ENCODE peak calls at places on chromosomes 13 and 19, in five cellular contexts. A is occipital lobe, M is NCI-H774, X is mucosa of descending colon, S is nucleus accumbens. V is an unnamed sample.

GRCh38 chr19:10286803-10287737 is at the start of gene ICAM4:
- DNase-seq in A (no peak), M (no peak), X (peak), S (no peak), V (no peak)

GRCh38 chr19:52963229-52963760 is 614 bp upstream of the ZNF816 start:
- DNase-seq in A (no peak), M (no peak), X (peak), S (no peak), V (no peak)

GRCh38 chr13:41137241-41137640 is 4.6 kb upstream of the KBTBD6 start:
- DNase-seq in A (no peak), M (no peak), X (no peak), S (no peak), V (no peak)

GRCh38 chr13:81377926-81378325 is 1037.0 kb upstream of the SPRY2 start:
- DNase-seq in A (no peak), M (no peak), X (no peak), S (no peak), V (no peak)

GRCh38 chr19:11269408-11269807 is 7.1 kb upstream of the DOCK6 start:
- DNase-seq in A (no peak), M (no peak), X (no peak), S (no peak), V (no peak)

GRCh38 chr13:49679244-49679643 is 12.0 kb downstream of the EBPL start:
- DNase-seq in A (no peak), M (no peak), X (peak), S (no peak), V (no peak)

GRCh38 chr19:39351537-39352037 is 9.4 kb downstream of the SAMD4B start:
- DNase-seq in A (no peak), M (no peak), X (no peak), S (no peak), V (no peak)

GRCh38 chr19:34343751-34344150 is 21.2 kb upstream of the GPI start:
- DNase-seq in A (no peak), M (no peak), X (no peak), S (no peak), V (no peak)

GRCh38 chr13:32530841-32531253 is 7.7 kb downstream of the N4BP2L2 start:
- DNase-seq in A (no peak), M (no peak), X (peak), S (no peak), V (no peak)

GRCh38 chr19:42548545-42548944 is 20.3 kb upstream of the CEACAM1 start:
- DNase-seq in A (no peak), M (no peak), X (no peak), S (no peak), V (no peak)

GRCh38 chr19:2038284-2039081 is 12.6 kb downstream of the MKNK2 start:
- DNase-seq in A (no peak), M (no peak), X (no peak), S (no peak), V (no peak)

GRCh38 chr13:21175656-21176194 is 627 bp downstream of the SKA3 start:
- DNase-seq in A (no peak), M (no peak), X (no peak), S (no peak), V (no peak)

GRCh38 chr19:51552996-51553725 is 17.9 kb upstream of the ZNF175 start:
- DNase-seq in A (peak), M (no peak), X (peak), S (peak), V (no peak)

GRCh38 chr13:63737418-63737817 is 2321.8 kb upstream of the PCDH20 start:
- DNase-seq in A (no peak), M (no peak), X (no peak), S (no peak), V (no peak)

GRCh38 chr13:33536639-33537425 is 251.3 kb upstream of the STARD13 start:
- DNase-seq in A (no peak), M (no peak), X (no peak), S (no peak), V (no peak)

GRCh38 chr13:114055766-114056165 is 76.7 kb downstream of the RASA3 start:
- DNase-seq in A (no peak), M (no peak), X (no peak), S (no peak), V (no peak)

GRCh38 chr19:12000152-12000981 is 35.1 kb downstream of the ZNF433 start:
- DNase-seq in A (no peak), M (no peak), X (no peak), S (no peak), V (no peak)

GRCh38 chr19:4260605-4261191 is 13.8 kb downstream of the YJU2 start:
- DNase-seq in A (no peak), M (no peak), X (no peak), S (no peak), V (no peak)

GRCh38 chr19:48955308-48955958 is 758 bp downstream of the BAX start:
- DNase-seq in A (no peak), M (no peak), X (peak), S (no peak), V (no peak)

GRCh38 chr13:46961719-46962118 is 64.9 kb upstream of the HTR2A start:
- DNase-seq in A (peak), M (no peak), X (peak), S (no peak), V (no peak)

GRCh38 chr13:75541287-75541686 is 3.6 kb upstream of the COMMD6 start:
- DNase-seq in A (no peak), M (no peak), X (no peak), S (no peak), V (no peak)

GRCh38 chr19:10655457-10656312 is 1.5 kb downstream of the ILF3 start:
- DNase-seq in A (no peak), M (no peak), X (peak), S (no peak), V (no peak)

GRCh38 chr19:19062454-19063182 is 1.2 kb upstream of the SLC25A42 start:
- DNase-seq in A (no peak), M (no peak), X (no peak), S (no peak), V (no peak)

GRCh38 chr19:31100945-31101344 is 248.3 kb downstream of the TSHZ3 start:
- DNase-seq in A (no peak), M (no peak), X (no peak), S (no peak), V (no peak)

GRCh38 chr19:21912654-21913053 is 76.7 kb upstream of the ZNF43 start:
- DNase-seq in A (no peak), M (no peak), X (no peak), S (no peak), V (no peak)

GRCh38 chr19:45781282-45782161 is 768 bp downstream of the DMPK start:
- DNase-seq in A (no peak), M (peak), X (no peak), S (no peak), V (no peak)

GRCh38 chr19:39411006-39411831 is 1.2 kb upstream of the PLEKHG2 start:
- DNase-seq in A (no peak), M (no peak), X (peak), S (no peak), V (no peak)

GRCh38 chr19:41886761-41887710 is 4.1 kb downstream of the ARHGEF1 start:
- DNase-seq in A (no peak), M (no peak), X (no peak), S (no peak), V (no peak)

GRCh38 chr13:88857256-88857655 is 1186.1 kb downstream of the SLITRK5 start:
- DNase-seq in A (no peak), M (no peak), X (no peak), S (no peak), V (no peak)